ENCODE peak calls at places on chromosome 16, in five cellular contexts. A is ovary, G is frontal cortex, V is nucleus accumbens, Y is T-helper 9 cell. D is an unnamed sample.

GRCh38 chr16:3019594-3020246 is 448 bp upstream of the TNFRSF12A start:
- DNase-seq in A (no peak), G (no peak), V (no peak), Y (no peak), D (no peak)

GRCh38 chr16:48409839-48410610 is 24.8 kb upstream of the SIAH1 start:
- DNase-seq in V (no peak), Y (no peak), G (no peak), A (peak), D (no peak)

GRCh38 chr16:14182999-14183398 is 111.9 kb downstream of the MRTFB start:
- DNase-seq in V (no peak), A (no peak), Y (no peak), G (no peak), D (no peak)

GRCh38 chr16:17166095-17166494 is 304.7 kb downstream of the XYLT1 start:
- DNase-seq in G (no peak), V (no peak), A (no peak), Y (no peak), D (no peak)

GRCh38 chr16:88681709-88682451 is 4.4 kb downstream of the SNAI3 start:
- DNase-seq in Y (no peak), G (no peak), A (no peak), V (peak), D (peak)

GRCh38 chr16:1781254-1781653 is 1.1 kb downstream of the SPSB3 start:
- DNase-seq in Y (no peak), G (no peak), A (peak), V (no peak), D (peak)

GRCh38 chr16:12760819-12761611 is 42.7 kb downstream of the CPPED1 start:
- DNase-seq in V (no peak), G (no peak), A (no peak), Y (no peak), D (no peak)

GRCh38 chr16:77223184-77223583 is 24.0 kb downstream of the SYCE1L start:
- DNase-seq in Y (no peak), V (no peak), A (no peak), G (no peak), D (no peak)

GRCh38 chr16:7303677-7304200 is 28.9 kb upstream of the RBFOX1 start:
- DNase-seq in V (no peak), G (no peak), A (no peak), Y (no peak), D (no peak)

GRCh38 chr16:85416267-85417109 is 196.6 kb upstream of the GSE1 start:
- DNase-seq in A (peak), Y (peak), G (no peak), V (no peak), D (peak)

GRCh38 chr16:2969545-2970521 is 685 bp downstream of the PAQR4 start:
- DNase-seq in A (peak), G (peak), V (peak), Y (peak), D (peak)

GRCh38 chr16:88616736-88617135 is 21.6 kb upstream of the IL17C start:
- DNase-seq in V (no peak), A (no peak), Y (no peak), G (peak), D (no peak)

GRCh38 chr16:75250089-75250808 is 1.2 kb downstream of the BCAR1 start:
- DNase-seq in G (no peak), A (peak), Y (no peak), V (no peak), D (no peak)

GRCh38 chr16:14455577-14455976 is 174.5 kb downstream of the PARN start:
- DNase-seq in A (no peak), V (no peak), Y (no peak), G (no peak), D (no peak)

GRCh38 chr16:53053967-53054669 is 673 bp upstream of the CHD9 start:
- DNase-seq in V (peak), Y (no peak), G (no peak), A (peak), D (no peak)

GRCh38 chr16:28924762-28925385 is at the start of gene RABEP2:
- DNase-seq in G (peak), Y (peak), V (peak), A (peak), D (peak)

GRCh38 chr16:58339452-58339938 is 44.7 kb upstream of the PRSS54 start:
- DNase-seq in V (no peak), Y (no peak), A (no peak), G (no peak), D (no peak)

GRCh38 chr16:64019339-64019738 is 1102.5 kb downstream of the CDH11 start:
- DNase-seq in A (no peak), G (no peak), V (no peak), Y (no peak), D (no peak)

GRCh38 chr16:46673320-46674013 is 15.5 kb downstream of the VPS35 start:
- DNase-seq in V (no peak), A (no peak), G (no peak), Y (no peak), D (no peak)